ENCODE peak calls at places on chromosomes 11 and 22, in ten cellular contexts. Q is esophagus muscularis mucosa, R is astrocyte of the spinal cord, I is tibial nerve, W is A549, K is fibroblast of pulmonary artery, P is GM23338, M is hepatocyte, G is brain microvascular endothelial cell, S is kidney epithelial cell. Z is an unnamed sample.

GRCh38 chr11:61972796-61973602 is 5.6 kb upstream of the FTH1 start:
- DNase-seq in Q (no peak), R (peak), I (no peak), W (peak), K (peak), P (no peak), M (peak), G (no peak), S (peak), Z (peak)

GRCh38 chr11:75330279-75330678 is 21.2 kb downstream of the ARRB1 start:
- DNase-seq in Q (no peak), R (no peak), I (no peak), W (no peak), K (no peak), P (no peak), M (peak), G (no peak), S (no peak), Z (no peak)

GRCh38 chr22:29473001-29473400 is 7.0 kb upstream of the NEFH start:
- DNase-seq in Q (no peak), R (no peak), I (no peak), W (no peak), K (no peak), P (no peak), M (no peak), G (no peak), S (no peak), Z (no peak)

GRCh38 chr11:26143553-26144308 is 188.2 kb upstream of the ANO3 start:
- DNase-seq in Q (no peak), R (no peak), I (no peak), W (no peak), K (no peak), P (peak), M (no peak), G (no peak), S (no peak), Z (no peak)

GRCh38 chr22:25076281-25076680 is 123.4 kb upstream of the CRYBB3 start:
- DNase-seq in Q (no peak), R (no peak), I (no peak), W (no peak), K (no peak), P (no peak), M (no peak), G (no peak), S (no peak), Z (no peak)

GRCh38 chr22:50445071-50445879 is 29.6 kb downstream of the SBF1 start:
- DNase-seq in Q (no peak), R (no peak), I (no peak), W (no peak), K (no peak), P (peak), M (no peak), G (no peak), S (no peak), Z (no peak)

GRCh38 chr11:102560555-102561011 is 30.0 kb upstream of the MMP7 start:
- DNase-seq in Q (no peak), R (peak), I (peak), W (no peak), K (peak), P (no peak), M (no peak), G (peak), S (no peak), Z (peak)

GRCh38 chr22:34111210-34111824 is 191.0 kb upstream of the LARGE1 start:
- DNase-seq in Q (peak), R (no peak), I (peak), W (peak), K (peak), P (peak), M (peak), G (no peak), S (no peak), Z (no peak)

GRCh38 chr22:45285431-45286058 is 796 bp downstream of the UPK3A start:
- DNase-seq in Q (no peak), R (no peak), I (no peak), W (no peak), K (no peak), P (peak), M (peak), G (no peak), S (no peak), Z (no peak)
- H3K4me3 ChIP-seq in Q (no peak), R (no peak), I (no peak), W (no peak), K (no peak), P (peak), M (peak), G (no peak), S (no peak), Z (no peak)

GRCh38 chr11:62984451-62984991 is at the start of gene SLC22A6:
- DNase-seq in Q (no peak), R (no peak), I (no peak), W (no peak), K (no peak), P (no peak), M (no peak), G (no peak), S (no peak), Z (no peak)

GRCh38 chr11:62985351-62985750 is 584 bp upstream of the SLC22A6 start:
- DNase-seq in Q (no peak), R (no peak), I (no peak), W (no peak), K (no peak), P (no peak), M (no peak), G (no peak), S (no peak), Z (no peak)

GRCh38 chr11:62980133-62980760 is 4.5 kb downstream of the SLC22A6 start:
- DNase-seq in Q (no peak), R (no peak), I (no peak), W (no peak), K (peak), P (peak), M (peak), G (peak), S (no peak), Z (no peak)

GRCh38 chr11:62983536-62984199 is 1.1 kb downstream of the SLC22A6 start:
- DNase-seq in Q (no peak), R (no peak), I (no peak), W (no peak), K (no peak), P (no peak), M (no peak), G (no peak), S (no peak), Z (no peak)

GRCh38 chr11:62981743-62982142 is 3.0 kb downstream of the SLC22A6 start:
- DNase-seq in Q (no peak), R (no peak), I (no peak), W (no peak), K (no peak), P (peak), M (no peak), G (no peak), S (no peak), Z (no peak)
- TF ChIP-seq CTCF in Q (no peak), R (no peak), I (no peak), W (no peak), K (no peak), P (peak), M (no peak), G (no peak), S (no peak), Z (no peak)

DNA sequence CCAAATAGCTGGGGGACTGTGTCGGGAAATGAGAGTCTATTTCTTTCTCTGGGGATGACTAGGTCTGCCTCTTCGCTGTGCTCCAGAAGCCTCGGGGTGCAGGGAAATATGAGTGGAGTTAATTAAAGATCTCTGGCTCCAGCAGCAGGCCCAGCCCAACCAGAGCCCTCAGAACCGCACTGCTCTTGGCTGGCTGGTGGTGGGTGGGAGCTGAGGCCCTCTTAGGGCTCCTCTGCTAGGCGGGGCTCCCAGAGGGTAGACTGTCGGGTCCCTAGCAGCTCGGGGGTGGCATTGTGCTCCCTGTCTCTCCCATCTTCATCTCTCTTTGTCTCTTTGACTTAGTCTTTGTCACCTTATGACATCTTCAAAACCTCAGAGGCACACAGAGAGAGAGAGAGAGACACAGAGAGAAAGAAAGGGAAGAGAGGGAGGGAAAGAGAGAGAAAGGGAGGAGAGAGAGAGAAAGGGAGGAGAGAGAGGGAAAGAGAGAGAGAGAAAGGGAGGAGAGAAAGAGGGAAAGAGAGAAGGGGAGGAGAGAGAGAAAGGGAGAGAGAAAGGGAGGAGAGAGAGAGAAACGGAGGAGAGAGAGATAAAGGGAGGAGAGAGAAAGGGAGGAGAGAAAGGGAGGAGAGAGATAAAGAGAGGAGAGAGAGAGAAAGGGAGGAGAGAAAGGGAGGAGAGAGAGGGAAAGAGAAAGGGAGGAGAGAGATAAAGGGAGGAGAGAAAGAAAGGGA is 20.2 kb downstream of the MPPED1 start:
- DNase-seq in Q (no peak), R (no peak), I (no peak), W (no peak), K (no peak), P (no peak), M (no peak), G (no peak), S (no peak), Z (no peak)
- H3K4me3 ChIP-seq in Q (no peak), R (no peak), I (no peak), W (no peak), K (no peak), P (no peak), M (no peak), G (no peak), S (no peak), Z (no peak)

GRCh38 chr22:23313791-23314567 is 133.7 kb downstream of the BCR start:
- DNase-seq in Q (peak), R (no peak), I (no peak), W (no peak), K (no peak), P (no peak), M (no peak), G (no peak), S (no peak), Z (no peak)

DNA sequence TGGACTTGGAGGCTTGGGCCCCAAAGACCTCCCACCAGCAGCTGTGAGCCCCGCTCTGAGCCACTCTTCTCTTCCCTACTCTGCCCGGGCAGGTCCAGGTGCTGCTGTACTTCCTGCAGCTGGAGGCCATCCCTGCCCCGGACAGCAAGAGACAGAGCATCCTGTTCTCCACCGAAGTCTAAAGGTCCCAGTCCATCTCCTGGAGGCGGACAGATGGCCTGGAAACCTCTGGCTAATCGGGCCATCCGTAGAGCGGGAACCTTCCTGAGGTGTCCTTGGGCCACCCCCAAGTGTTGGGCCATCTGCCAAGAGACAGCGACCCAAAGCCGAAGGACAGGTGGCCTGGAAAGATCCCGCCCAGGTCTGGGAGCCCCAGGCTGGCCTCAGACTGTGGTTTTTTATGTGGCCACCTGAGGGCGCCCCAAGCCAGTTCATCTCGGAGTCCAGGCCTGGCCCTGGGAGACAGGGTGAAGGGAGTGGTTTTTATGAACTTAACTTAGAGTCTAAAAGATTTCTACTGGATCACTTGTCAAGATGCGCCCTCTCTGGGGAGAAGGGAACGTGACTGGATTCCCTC is 135.1 kb downstream of the BCR start:
- DNase-seq in Q (peak), R (peak), I (peak), W (peak), K (peak), P (peak), M (peak), G (peak), S (no peak), Z (peak)
- TF ChIP-seq CTCF in Q (peak), R (peak), I (peak), W (peak), K (peak), P (peak), M (peak), G (peak), S (peak), Z (peak)

GRCh38 chr22:17773606-17774205 is 563 bp downstream of the BID start:
- DNase-seq in Q (no peak), R (peak), I (no peak), W (peak), K (no peak), P (peak), M (peak), G (no peak), S (no peak), Z (no peak)

GRCh38 chr22:17775781-17776470 is 1.7 kb upstream of the BID start:
- DNase-seq in Q (no peak), R (no peak), I (no peak), W (no peak), K (no peak), P (no peak), M (no peak), G (no peak), S (no peak), Z (no peak)

GRCh38 chr22:17774206-17774927 is at the start of gene BID:
- DNase-seq in Q (no peak), R (no peak), I (no peak), W (no peak), K (no peak), P (peak), M (peak), G (no peak), S (no peak), Z (no peak)

GRCh38 chr22:17772963-17773605 is 1.2 kb downstream of the BID start:
- DNase-seq in Q (no peak), R (peak), I (no peak), W (no peak), K (no peak), P (peak), M (peak), G (no peak), S (no peak), Z (peak)

GRCh38 chr22:17774928-17775675 is 833 bp upstream of the BID start:
- DNase-seq in Q (no peak), R (no peak), I (no peak), W (no peak), K (no peak), P (no peak), M (no peak), G (no peak), S (no peak), Z (no peak)
- H3K4me3 ChIP-seq in Q (peak), R (no peak), I (no peak), W (peak), K (peak), P (peak), M (no peak), G (no peak), S (no peak), Z (peak)

GRCh38 chr22:27476318-27476717 is 325.2 kb downstream of the MN1 start:
- DNase-seq in Q (no peak), R (no peak), I (no peak), W (no peak), K (no peak), P (no peak), M (no peak), G (no peak), S (no peak), Z (no peak)

GRCh38 chr22:27474112-27474571 is 327.4 kb downstream of the MN1 start:
- DNase-seq in Q (no peak), R (peak), I (no peak), W (no peak), K (no peak), P (no peak), M (no peak), G (peak), S (peak), Z (no peak)

GRCh38 chr22:27474711-27475547 is 326.6 kb downstream of the MN1 start:
- DNase-seq in Q (no peak), R (peak), I (no peak), W (peak), K (peak), P (peak), M (peak), G (peak), S (peak), Z (peak)

GRCh38 chr22:27476729-27477128 is 324.8 kb downstream of the MN1 start:
- DNase-seq in Q (no peak), R (peak), I (no peak), W (peak), K (peak), P (no peak), M (peak), G (peak), S (peak), Z (no peak)

DNA sequence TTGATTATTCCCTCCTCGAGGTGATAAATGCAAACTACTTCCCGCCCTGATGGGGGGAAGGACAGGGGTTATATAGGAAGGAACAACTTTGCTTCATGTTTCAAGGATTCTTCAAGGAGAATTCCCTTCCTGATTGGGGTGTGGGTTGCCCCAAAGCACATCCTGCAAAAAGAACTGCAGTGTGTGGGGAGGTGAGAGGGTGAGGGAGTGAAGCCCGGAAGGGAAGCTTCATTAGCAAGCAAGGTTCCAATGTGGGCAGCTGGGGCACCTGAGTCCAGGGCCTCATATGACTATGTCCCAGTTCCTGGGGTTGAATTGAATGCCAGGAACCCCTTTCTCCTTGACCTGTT is 326.0 kb downstream of the MN1 start:
- DNase-seq in Q (no peak), R (no peak), I (no peak), W (no peak), K (no peak), P (no peak), M (no peak), G (no peak), S (no peak), Z (no peak)
- TF ChIP-seq CTCF in Q (no peak), R (no peak), I (no peak), W (no peak), K (no peak), P (no peak), M (no peak), G (no peak), S (no peak), Z (no peak)

DNA sequence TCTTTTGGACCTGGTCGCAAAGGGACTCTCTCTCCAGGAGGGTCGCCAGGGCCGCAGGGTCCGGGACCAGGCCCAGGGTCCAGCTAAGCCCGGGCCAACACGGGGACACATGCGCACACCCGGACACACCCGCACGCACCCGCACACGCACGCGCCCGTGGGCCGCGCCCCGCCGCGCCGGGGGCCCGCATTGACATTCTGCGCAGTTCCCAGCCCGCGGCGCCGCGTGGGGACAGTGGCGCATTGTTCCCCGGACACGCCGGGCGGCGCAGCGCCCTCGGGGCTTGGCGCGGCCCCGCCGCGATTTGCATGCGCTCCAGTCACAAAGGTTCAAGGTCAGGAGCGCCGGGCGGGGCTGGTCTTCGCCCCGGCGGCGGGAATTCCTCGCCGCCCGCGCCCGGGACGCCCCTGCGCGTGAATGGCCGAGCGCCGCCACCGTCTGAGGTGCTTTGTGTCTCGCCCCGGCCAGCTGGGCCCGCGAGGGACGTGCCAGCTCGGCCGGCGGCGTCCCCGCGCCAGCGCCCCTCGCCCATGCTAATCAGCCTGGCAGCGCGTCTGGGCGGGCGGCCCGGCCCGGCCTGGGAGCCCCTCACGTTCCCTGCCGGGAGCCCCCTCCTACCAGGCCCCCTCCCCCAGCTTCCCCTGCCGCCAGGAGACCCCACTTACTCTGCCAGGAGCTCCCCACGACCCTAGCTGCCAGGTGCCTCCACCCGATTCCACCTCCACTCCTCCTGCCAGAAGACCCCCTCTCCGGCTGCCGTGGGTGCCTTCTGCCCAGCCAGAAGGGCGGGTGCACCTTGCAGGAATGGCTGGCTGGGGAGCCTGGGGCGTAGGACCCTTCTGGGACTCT is 50.5 kb upstream of the WNT7B start:
- DNase-seq in Q (no peak), R (no peak), I (no peak), W (no peak), K (no peak), P (peak), M (peak), G (no peak), S (no peak), Z (no peak)
- H3K4me3 ChIP-seq in Q (peak), R (no peak), I (peak), W (peak), K (no peak), P (peak), M (peak), G (peak), S (peak), Z (no peak)